ENCODE peak calls at places on chromosomes 1 and 21, in five cellular contexts. X is T-helper 1 cell, J is amygdala, V is mammary epithelial cell, F is ecto neural progenitor cell. A is an unnamed sample.

GRCh38 chr1:35369922-35370671 is 101.6 kb downstream of the ZMYM4 start:
- DNase-seq in X (no peak), J (peak), V (no peak), F (no peak), A (no peak)

GRCh38 chr1:150409504-150410362 is 45.8 kb downstream of the RPRD2 start:
- DNase-seq in X (no peak), J (no peak), V (no peak), F (no peak), A (no peak)

GRCh38 chr21:35525443-35525842 is 476.3 kb upstream of the RUNX1 start:
- DNase-seq in X (no peak), J (no peak), V (peak), F (no peak), A (no peak)

GRCh38 chr1:224503161-224504118 is 68.8 kb upstream of the WDR26 start:
- DNase-seq in X (no peak), J (peak), V (peak), F (peak), A (no peak)

GRCh38 chr1:4411862-4412261 is 242.5 kb upstream of the AJAP1 start:
- DNase-seq in X (no peak), J (no peak), V (peak), F (no peak), A (no peak)

GRCh38 chr1:210344706-210345105 is 16.0 kb downstream of the HHAT start:
- DNase-seq in X (no peak), J (no peak), V (peak), F (no peak), A (no peak)

GRCh38 chr1:209743145-209743482 is 12.7 kb upstream of the TRAF3IP3 start:
- DNase-seq in X (no peak), J (no peak), V (peak), F (no peak), A (no peak)

GRCh38 chr1:65824103-65824502 is 31.4 kb downstream of the PDE4B start:
- DNase-seq in X (no peak), J (no peak), V (no peak), F (no peak), A (no peak)

GRCh38 chr1:206691604-206692003 is 6.9 kb downstream of the MAPKAPK2 start:
- DNase-seq in X (no peak), J (no peak), V (no peak), F (no peak), A (no peak)

GRCh38 chr1:181061891-181062777 is 26.4 kb upstream of the IER5 start:
- DNase-seq in X (no peak), J (peak), V (no peak), F (no peak), A (no peak)

GRCh38 chr1:22749919-22750670 is 39.5 kb downstream of the EPHB2 start:
- DNase-seq in X (no peak), J (no peak), V (peak), F (no peak), A (no peak)

GRCh38 chr1:41917835-41918449 is 780 bp downstream of the HIVEP3 start:
- DNase-seq in X (no peak), J (no peak), V (peak), F (peak), A (peak)

GRCh38 chr1:1625404-1625775 is 6.6 kb upstream of the MMP23B start:
- DNase-seq in X (no peak), J (no peak), V (no peak), F (no peak), A (no peak)

GRCh38 chr1:206792939-206793607 is 20.8 kb upstream of the IL10 start:
- DNase-seq in X (no peak), J (no peak), V (no peak), F (no peak), A (no peak)

A was measured in T-helper 22 cell.